ENCODE peak calls at places on chromosomes 6 and 20, in seven cellular contexts. O is Panc1, B is HCT116, E is HepG2, Z is K562, G is GM12878, J is GM23338. H is an unnamed sample.

GRCh38 chr20:4369119-4369797 is 352.5 kb upstream of the PRND start:
- ATAC-seq in O (no peak), B (no peak), E (no peak), Z (no peak), G (no peak), J (no peak), H (no peak)

GRCh38 chr6:154343473-154344308 is 12.9 kb downstream of the IPCEF1 start:
- ATAC-seq in O (peak; percentile 62), B (peak; percentile 81), E (peak; percentile 88), Z (peak; percentile 99), G (no peak), J (peak; percentile 97), H (no peak)

GRCh38 chr6:78308025-78308424 is 559.3 kb upstream of the IRAK1BP1 start:
- ATAC-seq in O (no peak), B (peak; percentile 99), E (no peak), Z (no peak), G (peak; percentile 45), J (peak; percentile 93), H (no peak)

GRCh38 chr6:13461352-13461751 is 26.0 kb downstream of the GFOD1 start:
- ATAC-seq in O (no peak), B (peak; percentile 15), E (no peak), Z (no peak), G (no peak), J (no peak), H (no peak)

GRCh38 chr20:31485450-31486339 is 10.6 kb downstream of the REM1 start:
- ATAC-seq in O (peak; percentile 33), B (no peak), E (peak; percentile 22), Z (peak; percentile 54), G (no peak), J (peak; percentile 70), H (peak; percentile 68)

GRCh38 chr20:47544240-47544639 is 42.6 kb downstream of the NCOA3 start:
- ATAC-seq in O (no peak), B (peak; percentile 72), E (no peak), Z (no peak), G (peak; percentile 56), J (no peak), H (no peak)

GRCh38 chr6:3328145-3328544 is 69.4 kb downstream of the PSMG4 start:
- ATAC-seq in O (peak; percentile 71), B (no peak), E (no peak), Z (no peak), G (no peak), J (no peak), H (no peak)

GRCh38 chr6:53264337-53264736 is 84.4 kb downstream of the ELOVL5 start:
- ATAC-seq in O (no peak), B (no peak), E (peak; percentile 83), Z (no peak), G (no peak), J (no peak), H (no peak)

GRCh38 chr6:98530732-98531131 is 303.6 kb upstream of the POU3F2 start:
- ATAC-seq in O (no peak), B (no peak), E (no peak), Z (no peak), G (no peak), J (no peak), H (no peak)

GRCh38 chr6:47836639-47837038 is 54.8 kb downstream of the OPN5 start:
- ATAC-seq in O (no peak), B (no peak), E (no peak), Z (no peak), G (peak; percentile 82), J (no peak), H (no peak)

GRCh38 chr20:36830791-36831691 is 44.9 kb upstream of the TLDC2 start:
- ATAC-seq in O (no peak), B (no peak), E (peak; percentile 67), Z (no peak), G (no peak), J (no peak), H (peak; percentile 55)

GRCh38 chr20:39289316-39289715 is 327.2 kb downstream of the DHX35 start:
- ATAC-seq in O (no peak), B (peak; percentile 70), E (peak; percentile 80), Z (peak; percentile 36), G (peak; percentile 73), J (peak; percentile 78), H (no peak)

GRCh38 chr20:42161228-42161829 is 543.2 kb upstream of the CHD6 start:
- ATAC-seq in O (no peak), B (no peak), E (no peak), Z (no peak), G (no peak), J (no peak), H (no peak)

GRCh38 chr6:49784272-49784671 is 2.8 kb downstream of the PGK2 start:
- ATAC-seq in O (no peak), B (no peak), E (no peak), Z (no peak), G (no peak), J (no peak), H (no peak)

GRCh38 chr6:23505021-23505420 is 621.0 kb upstream of the NRSN1 start:
- ATAC-seq in O (no peak), B (no peak), E (no peak), Z (no peak), G (no peak), J (no peak), H (no peak)

GRCh38 chr6:54361188-54361587 is 52.9 kb downstream of the TINAG start:
- ATAC-seq in O (no peak), B (no peak), E (no peak), Z (no peak), G (no peak), J (no peak), H (no peak)

GRCh38 chr6:33640361-33640760 is 19.2 kb downstream of the ITPR3 start:
- ATAC-seq in O (no peak), B (no peak), E (no peak), Z (no peak), G (no peak), J (no peak), H (no peak)

GRCh38 chr6:137518584-137518983 is 24.4 kb upstream of the OLIG3 start:
- ATAC-seq in O (no peak), B (no peak), E (no peak), Z (no peak), G (no peak), J (peak; percentile 52), H (no peak)

GRCh38 chr6:80522556-80522955 is 416.1 kb downstream of the BCKDHB start:
- ATAC-seq in O (no peak), B (no peak), E (no peak), Z (no peak), G (no peak), J (no peak), H (no peak)

GRCh38 chr20:51788822-51789221 is 13.5 kb downstream of the SALL4 start:
- ATAC-seq in O (no peak), B (no peak), E (no peak), Z (no peak), G (no peak), J (no peak), H (no peak)

GRCh38 chr6:111871207-111871606 is 2.0 kb downstream of the FYN start:
- ATAC-seq in O (no peak), B (no peak), E (no peak), Z (no peak), G (peak; percentile 29), J (no peak), H (no peak)

GRCh38 chr6:46781478-46782378 is 11.5 kb upstream of the MEP1A start:
- ATAC-seq in O (peak; percentile 89), B (peak; percentile 83), E (peak; percentile 83), Z (peak; percentile 82), G (peak; percentile 68), J (peak; percentile 68), H (no peak)

GRCh38 chr6:56752009-56752408 is 109.3 kb upstream of the DST start:
- ATAC-seq in O (no peak), B (peak; percentile 30), E (no peak), Z (no peak), G (peak; percentile 18), J (peak; percentile 75), H (no peak)

GRCh38 chr6:49453221-49453620 is 9.8 kb downstream of the MMUT start:
- ATAC-seq in O (no peak), B (no peak), E (peak; percentile 60), Z (peak; percentile 72), G (peak; percentile 46), J (no peak), H (no peak)

GRCh38 chr6:134510920-134511319 is 193.0 kb upstream of the SGK1 start:
- ATAC-seq in O (no peak), B (no peak), E (no peak), Z (peak; percentile 46), G (no peak), J (no peak), H (no peak)

GRCh38 chr20:3313681-3314080 is 74.7 kb upstream of the SLC4A11 start:
- ATAC-seq in O (no peak), B (no peak), E (peak; percentile 56), Z (peak; percentile 40), G (no peak), J (no peak), H (no peak)

GRCh38 chr6:2781685-2782355 is 16.6 kb downstream of the WRNIP1 start:
- ATAC-seq in O (peak; percentile 45), B (no peak), E (no peak), Z (peak; percentile 4), G (no peak), J (no peak), H (peak; percentile 24)

DNA sequence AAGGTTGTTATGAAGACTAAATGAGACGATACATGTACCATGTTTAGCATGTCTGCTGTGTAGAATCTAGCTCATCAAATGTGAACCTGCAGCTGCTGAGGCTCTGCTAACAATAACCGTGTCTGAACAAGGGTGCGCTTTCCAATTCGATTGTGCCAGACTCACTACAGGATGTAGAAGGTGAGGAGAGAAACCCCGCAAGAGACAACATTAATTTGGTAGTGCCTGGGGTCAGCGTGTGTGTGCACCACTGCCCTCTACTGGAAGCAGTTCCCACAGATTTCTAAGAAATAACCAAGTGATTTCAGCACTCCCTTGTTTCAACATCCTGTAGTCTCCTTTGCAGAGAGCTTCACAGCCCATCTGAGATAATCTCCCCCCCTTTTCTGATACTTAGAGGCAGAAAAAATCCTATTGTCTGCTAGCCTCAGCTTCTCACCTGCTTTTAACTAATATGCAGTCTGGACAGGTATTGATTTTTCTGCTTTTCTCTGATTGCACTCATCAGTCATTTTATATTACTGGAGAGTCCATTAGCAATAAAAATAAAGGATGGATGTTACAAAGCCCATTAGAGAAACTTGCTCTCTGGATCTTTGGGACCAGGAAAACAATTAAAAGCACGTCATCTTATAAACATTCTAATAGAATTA is 96.7 kb upstream of the BACH2 start:
- ATAC-seq in O (peak; percentile 78), B (peak; percentile 95), E (peak; percentile 75), Z (peak; percentile 89), G (peak; percentile 87), J (peak; percentile 94), H (peak; percentile 80)
- H3K27ac ChIP-seq in O (no peak overlapping the region), B (no peak overlapping the region), E (no peak overlapping the region), Z (no peak overlapping the region), G (no peak overlapping the region), J (no peak overlapping the region), H (no peak overlapping the region)

GRCh38 chr6:42452171-42453026 is 673 bp upstream of the TRERF1 start:
- ATAC-seq in O (peak; percentile 54), B (peak; percentile 66), E (peak; percentile 56), Z (peak; percentile 61), G (peak; percentile 60), J (peak; percentile 36), H (peak; percentile 57)
- TF ChIP-seq POLR2AphosphoS5 in O (no peak), B (peak; percentile 77), E (no peak), Z (no peak), G (peak; percentile 2), J (no peak), H (peak; percentile 41)

GRCh38 chr20:24705486-24705885 is 236.1 kb downstream of the SYNDIG1 start:
- ATAC-seq in O (no peak), B (no peak), E (no peak), Z (no peak), G (no peak), J (no peak), H (no peak)
- H3K27ac ChIP-seq in O (no peak overlapping the region), B (no peak overlapping the region), E (no peak overlapping the region), Z (no peak overlapping the region), G (no peak overlapping the region), J (no peak overlapping the region), H (no peak overlapping the region)

GRCh38 chr6:157822221-157823000 is 635 bp upstream of the SNX9 start:
- ATAC-seq in O (peak; percentile 49), B (peak; percentile 52), E (peak; percentile 22), Z (peak; percentile 8), G (peak; percentile 4), J (peak; percentile 35), H (peak; percentile 42)
- TF ChIP-seq POLR2AphosphoS5 in O (no peak), B (no peak), E (no peak), Z (no peak), G (no peak), J (no peak), H (no peak)